ENCODE peak calls at places on chromosomes 3 and 15, in six cellular contexts. Q is CD8-positive, alpha-beta T cell; W is HepG2; T is endothelial cell; R is pancreas; J is OCI-LY7. O is an unnamed sample.

GRCh38 chr3:104907507-104907906 is 459.2 kb upstream of the ALCAM start:
- DNase-seq in R (no peak), J (no peak), Q (no peak), T (no peak), W (no peak), O (no peak)

GRCh38 chr3:79012946-79013362 is 754.8 kb downstream of the ROBO1 start:
- DNase-seq in Q (no peak), W (no peak), T (no peak), R (no peak), J (no peak), O (no peak)

GRCh38 chr15:65212097-65212496 is 824 bp upstream of the CILP start:
- DNase-seq in W (peak; percentile 42), J (peak; percentile 67), R (no peak), T (peak; percentile 37), Q (no peak), O (peak; percentile 74)

GRCh38 chr3:111858641-111859040 is 424 bp upstream of the PHLDB2 start:
- DNase-seq in Q (no peak), T (no peak), J (no peak), W (no peak), R (no peak), O (no peak)

GRCh38 chr15:63291507-63291906 is 14.1 kb downstream of the APH1B start:
- DNase-seq in T (no peak), J (no peak), Q (no peak), W (no peak), R (no peak), O (no peak)

GRCh38 chr3:132721479-132722164 is 587 bp downstream of the NPHP3 start:
- DNase-seq in J (no peak), T (peak; percentile 76), W (peak; percentile 59), R (peak; percentile 63), Q (no peak), O (no peak)

GRCh38 chr3:166446291-166446690 is 609.1 kb upstream of the BCHE start:
- DNase-seq in R (no peak), T (no peak), W (no peak), J (no peak), Q (no peak), O (no peak)

GRCh38 chr3:142040941-142041575 is 108.3 kb downstream of the TFDP2 start:
- DNase-seq in W (no peak), R (no peak), J (no peak), T (no peak), Q (no peak), O (no peak)

GRCh38 chr3:45226206-45226915 is at the start of gene TMEM158:
- DNase-seq in R (peak; percentile 71), J (no peak), Q (peak; percentile 8), W (peak; percentile 30), T (peak; percentile 53), O (peak; percentile 93)

GRCh38 chr15:46386356-46386755 is 751.5 kb downstream of the SQOR start:
- DNase-seq in J (no peak), R (no peak), T (no peak), Q (no peak), W (no peak), O (no peak)

DNA sequence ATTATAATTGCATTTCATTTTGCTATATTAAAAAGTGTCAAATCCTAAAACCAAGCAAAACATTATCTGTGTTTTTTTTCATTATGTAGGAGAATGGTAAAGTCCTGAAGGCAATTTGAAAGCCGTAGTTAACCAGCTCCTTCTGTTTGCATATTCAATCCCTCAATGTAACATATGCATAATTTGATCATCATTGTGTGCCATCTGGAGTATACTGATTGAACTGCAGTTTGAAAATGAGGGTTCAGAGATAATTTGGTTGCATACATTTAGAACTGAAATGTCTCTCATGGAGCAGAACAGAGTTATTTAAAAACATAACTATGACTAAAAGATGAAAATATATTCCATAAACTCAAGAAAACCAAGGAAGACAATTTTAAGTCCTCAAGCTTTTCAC is 518.6 kb downstream of the GBE1 start:
- DNase-seq in J (peak; percentile 1), T (no peak), Q (no peak), R (no peak), W (peak; percentile 3), O (no peak)
- TF ChIP-seq CTCF in J (peak; percentile 56), T (peak; percentile 46), Q (no peak), R (peak; percentile 21), W (peak; percentile 21), O (peak; percentile 25)

GRCh38 chr3:30628931-30629590 is 22.7 kb downstream of the TGFBR2 start:
- DNase-seq in Q (no peak), J (peak; percentile 75), T (no peak), W (no peak), R (no peak), O (no peak)
- TF ChIP-seq CTCF in Q (peak; percentile 9), J (peak; percentile 81), T (no peak), W (peak; percentile 20), R (no peak), O (peak; percentile 18)

DNA sequence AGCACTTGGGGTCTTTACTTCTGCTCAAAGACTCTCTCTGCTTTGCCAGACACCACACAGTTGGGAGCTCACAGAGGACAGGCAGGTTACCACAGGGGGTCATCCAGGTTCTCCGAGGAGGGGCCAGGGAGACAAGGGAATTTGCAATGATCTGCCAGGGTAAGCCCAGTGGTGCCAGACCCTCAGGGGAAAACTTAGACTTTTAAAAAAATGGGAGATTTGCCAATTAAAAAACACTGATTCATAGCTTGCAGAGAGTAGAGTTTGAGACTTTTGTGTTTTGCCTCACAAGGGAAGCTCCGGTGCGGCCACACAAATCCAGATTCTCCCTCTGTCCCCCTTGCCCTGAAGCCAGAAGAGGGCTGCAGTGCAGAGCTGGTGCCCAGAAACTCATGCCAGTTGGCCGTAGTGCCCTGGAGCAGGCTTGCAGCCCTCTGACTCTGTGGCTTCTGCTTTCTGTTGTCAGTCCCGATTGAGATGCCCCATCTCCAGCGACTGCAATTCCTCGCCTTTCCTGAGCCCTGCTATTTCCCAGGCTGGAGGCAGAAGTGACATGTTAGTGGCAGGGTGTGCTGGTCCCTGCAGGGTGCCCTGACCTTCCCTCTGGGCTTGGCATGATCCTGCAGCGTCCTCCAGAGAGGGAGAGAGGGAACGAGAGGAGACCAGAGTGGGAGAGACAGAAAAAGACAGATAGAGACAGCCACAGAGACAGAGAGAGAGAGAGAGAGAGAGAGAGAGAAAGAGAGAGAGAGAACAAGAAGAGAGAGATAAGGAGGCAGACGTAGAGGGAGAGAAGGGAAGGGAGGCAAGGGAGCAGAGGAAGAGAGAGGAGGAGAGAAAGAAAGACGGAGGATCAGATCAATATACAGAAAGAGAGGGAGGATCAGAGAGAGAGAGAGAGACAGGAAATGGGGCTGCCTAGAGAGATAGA is 46.0 kb downstream of the RHCG start:
- DNase-seq in W (no peak), R (no peak), T (no peak), J (no peak), Q (no peak), O (no peak)
- TF ChIP-seq CTCF in W (no peak), R (no peak), T (no peak), J (no peak), Q (no peak), O (no peak)

DNA sequence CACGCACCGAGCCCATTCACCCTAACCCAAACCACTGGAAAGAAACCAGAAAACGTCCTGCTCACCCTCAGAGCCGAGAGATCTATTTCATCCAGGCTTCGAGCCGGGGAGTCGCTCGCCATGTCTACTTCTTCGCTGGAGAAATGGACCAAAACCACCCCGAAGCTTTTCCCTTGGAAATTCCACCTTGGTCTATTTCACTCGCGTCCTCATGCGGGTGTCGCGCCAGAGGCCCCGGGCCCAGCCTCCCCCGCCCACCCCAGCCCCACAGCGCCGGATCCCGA is 321 bp downstream of the TNIK start:
- DNase-seq in W (no peak), R (no peak), J (no peak), Q (no peak), T (peak; percentile 17), O (no peak)
- TF ChIP-seq CTCF in W (no peak), R (no peak), J (no peak), Q (no peak), T (no peak), O (no peak)